ENCODE peak calls at places on chromosomes 3 and 15, in seven cellular contexts. Z, J, X, E, G, U and V are unnamed samples.
A peak's percentile ranks its signal among the peaks of the same experiment; 100 is the strongest.

GRCh38 chr3:37228734-37229133 is 54.4 kb upstream of the LRRFIP2 start:
- DNase-seq in E (no peak), U (no peak), Z (no peak), X (no peak), G (no peak), J (no peak), V (no peak)

GRCh38 chr3:172877011-172877410 is 126.5 kb downstream of the ECT2 start:
- DNase-seq in J (no peak), X (no peak), G (no peak), U (no peak), E (no peak), Z (no peak), V (no peak)

GRCh38 chr15:100997442-100997841 is 78.3 kb downstream of the LRRK1 start:
- DNase-seq in X (no peak), E (no peak), J (no peak), Z (no peak), U (no peak), G (no peak), V (no peak)

GRCh38 chr15:69926011-69926410 is 171.7 kb downstream of the TLE3 start:
- DNase-seq in E (no peak), X (no peak), G (no peak), U (no peak), Z (no peak), J (no peak), V (no peak)

GRCh38 chr3:162525052-162525451 is 1028.4 kb downstream of the OTOL1 start:
- DNase-seq in U (peak; percentile 42), J (no peak), E (no peak), X (no peak), Z (no peak), G (no peak), V (no peak)

GRCh38 chr15:60673918-60674558 is 195.1 kb upstream of the ICE2 start:
- DNase-seq in G (no peak), E (no peak), Z (peak; percentile 13), X (peak; percentile 81), U (peak; percentile 32), J (peak; percentile 43), V (no peak)

GRCh38 chr3:172536993-172537419 is 13.8 kb upstream of the TNFSF10 start:
- DNase-seq in J (no peak), E (no peak), X (no peak), G (no peak), U (no peak), Z (no peak), V (no peak)

GRCh38 chr3:195209836-195210551 is 61.0 kb downstream of the XXYLT1 start:
- DNase-seq in J (no peak), E (no peak), Z (no peak), G (peak; percentile 57), X (no peak), U (peak; percentile 85), V (no peak)

GRCh38 chr3:52393959-52394670 is 50.8 kb downstream of the SEMA3G start:
- DNase-seq in U (peak; percentile 66), Z (no peak), G (no peak), J (no peak), X (peak; percentile 42), E (peak; percentile 46), V (peak; percentile 24)

GRCh38 chr3:138675393-138675792 is 66.8 kb downstream of the FAIM start:
- DNase-seq in E (no peak), G (no peak), Z (no peak), J (no peak), U (no peak), X (no peak), V (no peak)

GRCh38 chr3:138674131-138674530 is 65.6 kb downstream of the FAIM start:
- DNase-seq in J (no peak), E (no peak), Z (no peak), X (no peak), U (no peak), G (no peak), V (no peak)

GRCh38 chr3:138678086-138678485 is 69.5 kb downstream of the FAIM start:
- DNase-seq in U (no peak), Z (no peak), E (no peak), X (no peak), G (no peak), J (no peak), V (no peak)

GRCh38 chr3:138670409-138670808 is 61.8 kb downstream of the FAIM start:
- DNase-seq in X (no peak), G (no peak), J (no peak), Z (no peak), U (no peak), E (no peak), V (no peak)

DNA sequence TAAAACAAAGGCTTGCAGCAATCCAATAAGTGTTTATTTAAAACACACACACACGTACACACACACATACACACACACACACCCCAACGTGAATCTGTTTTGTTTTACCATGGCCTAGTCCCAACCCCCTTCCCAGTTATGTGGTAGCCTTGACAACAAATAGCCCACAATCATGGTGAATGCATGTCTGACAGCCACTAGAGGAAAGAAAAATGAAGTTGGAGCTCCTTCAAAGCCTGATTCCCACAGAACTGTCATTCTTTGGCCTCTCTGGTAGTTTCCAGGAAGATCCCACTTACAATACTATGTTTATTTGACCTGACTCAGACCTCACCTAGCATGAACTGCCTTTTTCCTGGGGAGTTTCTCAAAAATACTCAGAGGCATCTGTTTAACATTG is 65.1 kb downstream of the FAIM start:
- DNase-seq in J (no peak), Z (peak; percentile 43), U (no peak), X (no peak), G (no peak), E (no peak), V (no peak)
- H3K9me3 ChIP-seq in J (peaks cover 24% of the 10 kb centered on the region), Z (no peaks in the 10 kb centered on the region), U (peaks cover 3% of the 10 kb centered on the region), X (peaks cover 10% of the 10 kb centered on the region), G (peaks cover 29% of the 10 kb centered on the region), E (peaks cover 32% of the 10 kb centered on the region), V (peaks cover 11% of the 10 kb centered on the region)

GRCh38 chr3:9653565-9654248 is 4.4 kb downstream of the MTMR14 start:
- DNase-seq in U (no peak), G (no peak), E (no peak), X (no peak), Z (no peak), J (no peak), V (no peak)
- H3K36me3 ChIP-seq in U (peaks cover 44% of the 10 kb centered on the region), G (peaks cover 23% of the 10 kb centered on the region), E (no peaks in the 10 kb centered on the region), X (peaks cover 35% of the 10 kb centered on the region), Z (peaks cover 14% of the 10 kb centered on the region), J (peaks cover 79% of the 10 kb centered on the region), V (peaks cover 80% of the 10 kb centered on the region)

GRCh38 chr3:5071061-5071460 is 51.0 kb upstream of the ARL8B start:
- DNase-seq in X (no peak), Z (no peak), J (no peak), G (no peak), E (no peak), U (no peak), V (no peak)
- TF ChIP-seq CTCF in X (no peak), Z (no peak), J (no peak), G (no peak), E (no peak), U (no peak), V (no peak)

DNA sequence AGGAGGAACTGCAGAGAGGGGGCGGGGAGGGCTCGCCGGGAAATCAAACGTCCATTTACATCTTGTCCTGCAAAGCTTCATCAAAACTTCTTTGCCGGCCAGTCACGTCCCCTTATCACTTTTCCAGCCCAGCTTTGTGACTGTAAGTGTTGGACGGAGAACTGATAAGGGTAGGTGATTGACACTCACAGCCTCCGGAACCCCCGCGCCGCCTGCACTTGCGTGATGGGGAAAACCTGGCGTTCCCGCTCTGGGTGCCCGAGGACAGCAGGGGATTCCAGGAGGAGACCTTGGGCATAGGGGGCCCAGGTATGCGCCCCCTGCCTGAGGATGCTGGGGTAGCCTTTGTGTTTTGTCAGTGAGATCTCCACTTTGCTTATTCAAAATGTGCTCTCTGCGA is 72.8 kb upstream of the ANKRD34C start:
- DNase-seq in G (no peak), E (no peak), Z (no peak), U (no peak), J (no peak), X (no peak), V (no peak)
- H3K9me3 ChIP-seq in G (no peaks in the 10 kb centered on the region), E (no peaks in the 10 kb centered on the region), Z (no peaks in the 10 kb centered on the region), U (no peaks in the 10 kb centered on the region), J (no peaks in the 10 kb centered on the region), X (no peaks in the 10 kb centered on the region), V (no peaks in the 10 kb centered on the region)

GRCh38 chr3:183775781-183776180 is 49.6 kb downstream of the MAP6D1 start:
- DNase-seq in G (peak; percentile 57), X (no peak), U (no peak), Z (no peak), E (no peak), J (no peak), V (no peak)

GRCh38 chr3:183774631-183775030 is 50.7 kb downstream of the MAP6D1 start:
- DNase-seq in G (no peak), J (no peak), U (peak; percentile 88), Z (no peak), E (no peak), X (no peak), V (no peak)

GRCh38 chr3:183781246-183781645 is 44.1 kb downstream of the MAP6D1 start:
- DNase-seq in U (no peak), E (no peak), X (no peak), J (no peak), G (no peak), Z (no peak), V (no peak)

GRCh38 chr3:183779896-183780450 is 45.4 kb downstream of the MAP6D1 start:
- DNase-seq in X (no peak), E (no peak), G (no peak), U (no peak), Z (no peak), J (no peak), V (peak; percentile 77)

GRCh38 chr3:183777016-183777618 is 48.3 kb downstream of the MAP6D1 start:
- DNase-seq in X (no peak), E (no peak), G (no peak), J (no peak), Z (no peak), U (no peak), V (no peak)
- H3K36me3 ChIP-seq in X (peaks cover 97% of the 10 kb centered on the region), E (peaks cover 5% of the 10 kb centered on the region), G (peaks cover 32% of the 10 kb centered on the region), J (peaks cover 100% of the 10 kb centered on the region), Z (peaks cover 23% of the 10 kb centered on the region), U (peaks cover 79% of the 10 kb centered on the region), V (peaks cover 96% of the 10 kb centered on the region)

DNA sequence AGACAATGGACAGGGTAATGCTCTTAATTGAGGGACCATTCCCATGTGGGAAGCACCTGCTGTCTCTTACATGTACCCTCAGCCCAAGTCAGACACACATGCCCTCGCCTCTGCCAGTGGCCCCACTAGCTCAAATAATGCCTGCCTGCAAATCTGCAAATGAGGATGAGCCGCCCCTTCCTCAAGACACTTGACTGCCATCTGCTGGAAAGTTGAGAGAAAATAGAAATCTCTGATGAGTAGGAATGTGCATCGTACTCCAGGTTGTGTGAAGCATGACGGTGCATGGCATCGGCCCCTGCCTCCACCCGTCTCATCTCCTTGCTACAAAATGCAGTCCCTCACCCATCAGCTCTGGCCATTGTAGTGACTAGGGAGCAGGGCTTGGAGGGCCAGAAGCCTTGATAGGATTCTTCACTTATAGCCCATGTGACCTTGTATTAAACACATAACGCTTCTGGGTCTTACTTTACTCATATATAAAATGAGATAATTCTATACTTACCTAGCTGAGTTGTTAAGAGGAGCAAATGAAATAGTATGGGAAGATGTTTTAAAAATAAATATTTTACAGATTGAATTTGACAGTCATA is 6.3 kb upstream of the SCN5A start:
- DNase-seq in Z (peak; percentile 52), G (no peak), U (peak; percentile 77), J (no peak), X (no peak), E (no peak), V (no peak)
- TF ChIP-seq CTCF in Z (peak; percentile 79), G (peak; percentile 40), U (peak; percentile 54), J (no peak), X (peak; percentile 60), E (peak; percentile 16), V (peak; percentile 28)